ENCODE peak calls at places on chromosomes 1 and 21, in ten cellular contexts. One of them, this sample, is unnamed.

GRCh38 chr1:156435551-156436318 is 64.8 kb downstream of the MEF2D start:
- DNase-seq in lung microvascular endothelial cell: no peak
- DNase-seq in memory B cell: peak; percentile 43
- DNase-seq in activated CD4-positive, alpha-beta T cell treated with anti-CD3 and anti-CD28 coated beads for 48 hours: peak; percentile 30
- DNase-seq in NCI-H510A treated with DMSO at 0.1 percent for 48 hours: no peak
- DNase-seq in activated T-cell treated with anti-CD3 and anti-CD28 coated beads, Interleukin-2, amount 50 U/mL, for 48 hours: peak; percentile 45
- DNase-seq in T-helper 2 cell: no peak
- DNase-seq in M059J: no peak
- DNase-seq in DMS53: peak; percentile 60
- DNase-seq in GDM1: no peak
- DNase-seq in this sample: peak; percentile 37

GRCh38 chr1:115052454-115053083 is 22.9 kb downstream of the TSHB start:
- DNase-seq in lung microvascular endothelial cell: peak; percentile 55
- DNase-seq in memory B cell: peak; percentile 37
- DNase-seq in activated CD4-positive, alpha-beta T cell treated with anti-CD3 and anti-CD28 coated beads for 48 hours: peak; percentile 70
- DNase-seq in NCI-H510A treated with DMSO at 0.1 percent for 48 hours: peak; percentile 83
- DNase-seq in activated T-cell treated with anti-CD3 and anti-CD28 coated beads, Interleukin-2, amount 50 U/mL, for 48 hours: peak; percentile 70
- DNase-seq in T-helper 2 cell: peak; percentile 40
- DNase-seq in M059J: peak; percentile 65
- DNase-seq in DMS53: peak; percentile 90
- DNase-seq in GDM1: peak; percentile 20
- DNase-seq in this sample: peak; percentile 59

GRCh38 chr1:27504588-27505419 is 14.8 kb upstream of the WASF2 start:
- DNase-seq in lung microvascular endothelial cell: peak; percentile 35
- DNase-seq in memory B cell: no peak
- DNase-seq in activated CD4-positive, alpha-beta T cell treated with anti-CD3 and anti-CD28 coated beads for 48 hours: no peak
- DNase-seq in NCI-H510A treated with DMSO at 0.1 percent for 48 hours: no peak
- DNase-seq in activated T-cell treated with anti-CD3 and anti-CD28 coated beads, Interleukin-2, amount 50 U/mL, for 48 hours: no peak
- DNase-seq in T-helper 2 cell: no peak
- DNase-seq in M059J: peak; percentile 84
- DNase-seq in DMS53: peak; percentile 33
- DNase-seq in GDM1: no peak
- DNase-seq in this sample: no peak

GRCh38 chr21:46472246-46472645 is 13.6 kb downstream of the DIP2A start:
- DNase-seq in lung microvascular endothelial cell: peak; percentile 69
- DNase-seq in memory B cell: no peak
- DNase-seq in activated CD4-positive, alpha-beta T cell treated with anti-CD3 and anti-CD28 coated beads for 48 hours: no peak
- DNase-seq in NCI-H510A treated with DMSO at 0.1 percent for 48 hours: no peak
- DNase-seq in activated T-cell treated with anti-CD3 and anti-CD28 coated beads, Interleukin-2, amount 50 U/mL, for 48 hours: no peak
- DNase-seq in T-helper 2 cell: no peak
- DNase-seq in M059J: no peak
- DNase-seq in DMS53: no peak
- DNase-seq in GDM1: no peak
- DNase-seq in this sample: no peak

GRCh38 chr1:33436557-33437296 is 5.8 kb upstream of the PHC2 start:
- DNase-seq in lung microvascular endothelial cell: no peak
- DNase-seq in memory B cell: no peak
- DNase-seq in activated CD4-positive, alpha-beta T cell treated with anti-CD3 and anti-CD28 coated beads for 48 hours: no peak
- DNase-seq in NCI-H510A treated with DMSO at 0.1 percent for 48 hours: no peak
- DNase-seq in activated T-cell treated with anti-CD3 and anti-CD28 coated beads, Interleukin-2, amount 50 U/mL, for 48 hours: no peak
- DNase-seq in T-helper 2 cell: no peak
- DNase-seq in M059J: no peak
- DNase-seq in DMS53: no peak
- DNase-seq in GDM1: no peak
- DNase-seq in this sample: no peak

GRCh38 chr1:47875831-47876586 is 121.2 kb downstream of the TRABD2B start:
- DNase-seq in lung microvascular endothelial cell: peak; percentile 40
- DNase-seq in memory B cell: no peak
- DNase-seq in activated CD4-positive, alpha-beta T cell treated with anti-CD3 and anti-CD28 coated beads for 48 hours: no peak
- DNase-seq in NCI-H510A treated with DMSO at 0.1 percent for 48 hours: peak; percentile 80
- DNase-seq in activated T-cell treated with anti-CD3 and anti-CD28 coated beads, Interleukin-2, amount 50 U/mL, for 48 hours: no peak
- DNase-seq in T-helper 2 cell: no peak
- DNase-seq in M059J: peak; percentile 71
- DNase-seq in DMS53: peak; percentile 99
- DNase-seq in GDM1: no peak
- DNase-seq in this sample: no peak

GRCh38 chr1:10032590-10033358 is at the start of gene UBE4B:
- DNase-seq in lung microvascular endothelial cell: peak; percentile 99
- DNase-seq in memory B cell: peak; percentile 95
- DNase-seq in activated CD4-positive, alpha-beta T cell treated with anti-CD3 and anti-CD28 coated beads for 48 hours: peak; percentile 99
- DNase-seq in NCI-H510A treated with DMSO at 0.1 percent for 48 hours: peak; percentile 100
- DNase-seq in activated T-cell treated with anti-CD3 and anti-CD28 coated beads, Interleukin-2, amount 50 U/mL, for 48 hours: peak; percentile 99
- DNase-seq in T-helper 2 cell: peak; percentile 97
- DNase-seq in M059J: peak; percentile 97
- DNase-seq in DMS53: peak; percentile 99
- DNase-seq in GDM1: peak; percentile 99
- DNase-seq in this sample: peak; percentile 99

GRCh38 chr1:115757866-115758265 is 10.6 kb downstream of the CASQ2 start:
- DNase-seq in lung microvascular endothelial cell: no peak
- DNase-seq in memory B cell: no peak
- DNase-seq in activated CD4-positive, alpha-beta T cell treated with anti-CD3 and anti-CD28 coated beads for 48 hours: no peak
- DNase-seq in NCI-H510A treated with DMSO at 0.1 percent for 48 hours: no peak
- DNase-seq in activated T-cell treated with anti-CD3 and anti-CD28 coated beads, Interleukin-2, amount 50 U/mL, for 48 hours: no peak
- DNase-seq in T-helper 2 cell: no peak
- DNase-seq in M059J: no peak
- DNase-seq in DMS53: no peak
- DNase-seq in GDM1: no peak
- DNase-seq in this sample: no peak

GRCh38 chr1:247824023-247824422 is at the start of gene OR14A16:
- DNase-seq in lung microvascular endothelial cell: no peak
- DNase-seq in memory B cell: no peak
- DNase-seq in activated CD4-positive, alpha-beta T cell treated with anti-CD3 and anti-CD28 coated beads for 48 hours: no peak
- DNase-seq in NCI-H510A treated with DMSO at 0.1 percent for 48 hours: peak; percentile 14
- DNase-seq in activated T-cell treated with anti-CD3 and anti-CD28 coated beads, Interleukin-2, amount 50 U/mL, for 48 hours: no peak
- DNase-seq in T-helper 2 cell: no peak
- DNase-seq in M059J: no peak
- DNase-seq in DMS53: peak; percentile 84
- DNase-seq in GDM1: no peak
- DNase-seq in this sample: no peak

GRCh38 chr1:78440381-78440793 is 50.4 kb upstream of the PTGFR start:
- DNase-seq in lung microvascular endothelial cell: no peak
- DNase-seq in memory B cell: no peak
- DNase-seq in activated CD4-positive, alpha-beta T cell treated with anti-CD3 and anti-CD28 coated beads for 48 hours: no peak
- DNase-seq in NCI-H510A treated with DMSO at 0.1 percent for 48 hours: no peak
- DNase-seq in activated T-cell treated with anti-CD3 and anti-CD28 coated beads, Interleukin-2, amount 50 U/mL, for 48 hours: no peak
- DNase-seq in T-helper 2 cell: no peak
- DNase-seq in M059J: peak; percentile 87
- DNase-seq in DMS53: peak; percentile 50
- DNase-seq in GDM1: no peak
- DNase-seq in this sample: no peak

GRCh38 chr1:235199441-235199840 is 38.4 kb upstream of the RBM34 start:
- DNase-seq in lung microvascular endothelial cell: peak; percentile 60
- DNase-seq in memory B cell: no peak
- DNase-seq in activated CD4-positive, alpha-beta T cell treated with anti-CD3 and anti-CD28 coated beads for 48 hours: no peak
- DNase-seq in NCI-H510A treated with DMSO at 0.1 percent for 48 hours: no peak
- DNase-seq in activated T-cell treated with anti-CD3 and anti-CD28 coated beads, Interleukin-2, amount 50 U/mL, for 48 hours: no peak
- DNase-seq in T-helper 2 cell: no peak
- DNase-seq in M059J: no peak
- DNase-seq in DMS53: no peak
- DNase-seq in GDM1: no peak
- DNase-seq in this sample: no peak

GRCh38 chr21:38293113-38293512 is 36.3 kb downstream of the KCNJ15 start:
- DNase-seq in lung microvascular endothelial cell: no peak
- DNase-seq in memory B cell: no peak
- DNase-seq in activated CD4-positive, alpha-beta T cell treated with anti-CD3 and anti-CD28 coated beads for 48 hours: no peak
- DNase-seq in NCI-H510A treated with DMSO at 0.1 percent for 48 hours: peak; percentile 7
- DNase-seq in activated T-cell treated with anti-CD3 and anti-CD28 coated beads, Interleukin-2, amount 50 U/mL, for 48 hours: no peak
- DNase-seq in T-helper 2 cell: no peak
- DNase-seq in M059J: no peak
- DNase-seq in DMS53: no peak
- DNase-seq in GDM1: no peak
- DNase-seq in this sample: no peak

GRCh38 chr21:15631342-15631741 is 98.4 kb upstream of the USP25 start:
- DNase-seq in lung microvascular endothelial cell: peak; percentile 31
- DNase-seq in memory B cell: no peak
- DNase-seq in activated CD4-positive, alpha-beta T cell treated with anti-CD3 and anti-CD28 coated beads for 48 hours: no peak
- DNase-seq in NCI-H510A treated with DMSO at 0.1 percent for 48 hours: no peak
- DNase-seq in activated T-cell treated with anti-CD3 and anti-CD28 coated beads, Interleukin-2, amount 50 U/mL, for 48 hours: no peak
- DNase-seq in T-helper 2 cell: no peak
- DNase-seq in M059J: peak; percentile 72
- DNase-seq in DMS53: peak; percentile 68
- DNase-seq in GDM1: no peak
- DNase-seq in this sample: no peak

GRCh38 chr1:162861101-162861500 is at the start of gene CCDC190:
- DNase-seq in lung microvascular endothelial cell: no peak
- DNase-seq in memory B cell: no peak
- DNase-seq in activated CD4-positive, alpha-beta T cell treated with anti-CD3 and anti-CD28 coated beads for 48 hours: no peak
- DNase-seq in NCI-H510A treated with DMSO at 0.1 percent for 48 hours: no peak
- DNase-seq in activated T-cell treated with anti-CD3 and anti-CD28 coated beads, Interleukin-2, amount 50 U/mL, for 48 hours: no peak
- DNase-seq in T-helper 2 cell: no peak
- DNase-seq in M059J: peak; percentile 47
- DNase-seq in DMS53: no peak
- DNase-seq in GDM1: no peak
- DNase-seq in this sample: no peak

GRCh38 chr1:82086739-82087138 is 286.0 kb downstream of the ADGRL2 start:
- DNase-seq in lung microvascular endothelial cell: no peak
- DNase-seq in memory B cell: no peak
- DNase-seq in activated CD4-positive, alpha-beta T cell treated with anti-CD3 and anti-CD28 coated beads for 48 hours: no peak
- DNase-seq in NCI-H510A treated with DMSO at 0.1 percent for 48 hours: no peak
- DNase-seq in activated T-cell treated with anti-CD3 and anti-CD28 coated beads, Interleukin-2, amount 50 U/mL, for 48 hours: no peak
- DNase-seq in T-helper 2 cell: no peak
- DNase-seq in M059J: peak; percentile 50
- DNase-seq in DMS53: no peak
- DNase-seq in GDM1: no peak
- DNase-seq in this sample: no peak

GRCh38 chr21:38651570-38651969 is 153.3 kb upstream of the ERG start:
- DNase-seq in lung microvascular endothelial cell: no peak
- DNase-seq in memory B cell: no peak
- DNase-seq in activated CD4-positive, alpha-beta T cell treated with anti-CD3 and anti-CD28 coated beads for 48 hours: no peak
- DNase-seq in NCI-H510A treated with DMSO at 0.1 percent for 48 hours: no peak
- DNase-seq in activated T-cell treated with anti-CD3 and anti-CD28 coated beads, Interleukin-2, amount 50 U/mL, for 48 hours: no peak
- DNase-seq in T-helper 2 cell: no peak
- DNase-seq in M059J: no peak
- DNase-seq in DMS53: no peak
- DNase-seq in GDM1: no peak
- DNase-seq in this sample: no peak